ENCODE peak calls at places on chromosome 11, in eight cellular contexts. One of them, this sample, is unnamed.
A peak's percentile ranks its signal among the peaks of the same experiment; 100 is the strongest.

GRCh38 chr11:79062814-79063762 is 377.7 kb downstream of the TENM4 start:
- DNase-seq in D721Med: no peak
- DNase-seq in B cell: no peak
- DNase-seq in progenitor cell of endocrine pancreas: no peak
- DNase-seq in AG09319: no peak
- DNase-seq in choroid plexus epithelial cell: peak; percentile 58
- DNase-seq in PC-3: peak; percentile 63
- DNase-seq in GM23338: peak; percentile 80
- DNase-seq in this sample: no peak

GRCh38 chr11:44760917-44761545 is 34.3 kb downstream of the TSPAN18 start:
- DNase-seq in D721Med: peak; percentile 41
- DNase-seq in B cell: no peak
- DNase-seq in progenitor cell of endocrine pancreas: no peak
- DNase-seq in AG09319: peak; percentile 29
- DNase-seq in choroid plexus epithelial cell: peak; percentile 77
- DNase-seq in PC-3: peak; percentile 60
- DNase-seq in GM23338: peak; percentile 81
- DNase-seq in this sample: peak; percentile 68

GRCh38 chr11:103596323-103596722 is 440.1 kb upstream of the DDI1 start:
- DNase-seq in D721Med: no peak
- DNase-seq in B cell: no peak
- DNase-seq in progenitor cell of endocrine pancreas: no peak
- DNase-seq in AG09319: no peak
- DNase-seq in choroid plexus epithelial cell: no peak
- DNase-seq in PC-3: peak; percentile 14
- DNase-seq in GM23338: no peak
- DNase-seq in this sample: no peak

GRCh38 chr11:105367129-105367528 is 227.6 kb upstream of the CARD18 start:
- DNase-seq in D721Med: no peak
- DNase-seq in B cell: no peak
- DNase-seq in progenitor cell of endocrine pancreas: no peak
- DNase-seq in AG09319: no peak
- DNase-seq in choroid plexus epithelial cell: no peak
- DNase-seq in PC-3: peak; percentile 33
- DNase-seq in GM23338: no peak
- DNase-seq in this sample: no peak

GRCh38 chr11:27812341-27812740 is 112.1 kb upstream of the BDNF start:
- DNase-seq in D721Med: no peak
- DNase-seq in B cell: no peak
- DNase-seq in progenitor cell of endocrine pancreas: no peak
- DNase-seq in AG09319: no peak
- DNase-seq in choroid plexus epithelial cell: peak; percentile 27
- DNase-seq in PC-3: no peak
- DNase-seq in GM23338: no peak
- DNase-seq in this sample: no peak

GRCh38 chr11:13207665-13208594 is 69.7 kb upstream of the BMAL1 start:
- DNase-seq in D721Med: no peak
- DNase-seq in B cell: no peak
- DNase-seq in progenitor cell of endocrine pancreas: no peak
- DNase-seq in AG09319: no peak
- DNase-seq in choroid plexus epithelial cell: peak; percentile 95
- DNase-seq in PC-3: peak; percentile 60
- DNase-seq in GM23338: peak; percentile 33
- DNase-seq in this sample: peak; percentile 72

GRCh38 chr11:33692013-33692504 is 8.6 kb downstream of the C11orf91 start:
- DNase-seq in D721Med: no peak
- DNase-seq in B cell: no peak
- DNase-seq in progenitor cell of endocrine pancreas: no peak
- DNase-seq in AG09319: peak; percentile 84
- DNase-seq in choroid plexus epithelial cell: peak; percentile 99
- DNase-seq in PC-3: peak; percentile 96
- DNase-seq in GM23338: no peak
- DNase-seq in this sample: peak; percentile 98

GRCh38 chr11:26286472-26287066 is 45.4 kb upstream of the ANO3 start:
- DNase-seq in D721Med: no peak
- DNase-seq in B cell: no peak
- DNase-seq in progenitor cell of endocrine pancreas: no peak
- DNase-seq in AG09319: no peak
- DNase-seq in choroid plexus epithelial cell: peak; percentile 64
- DNase-seq in PC-3: peak; percentile 20
- DNase-seq in GM23338: peak; percentile 67
- DNase-seq in this sample: no peak

GRCh38 chr11:118343981-118344521 is at the start of gene CD3G:
- DNase-seq in D721Med: no peak
- DNase-seq in B cell: no peak
- DNase-seq in progenitor cell of endocrine pancreas: no peak
- DNase-seq in AG09319: no peak
- DNase-seq in choroid plexus epithelial cell: no peak
- DNase-seq in PC-3: no peak
- DNase-seq in GM23338: no peak
- DNase-seq in this sample: no peak

GRCh38 chr11:41461057-41461681 is 1.7 kb upstream of the LRRC4C start:
- DNase-seq in D721Med: no peak
- DNase-seq in B cell: peak; percentile 10
- DNase-seq in progenitor cell of endocrine pancreas: no peak
- DNase-seq in AG09319: no peak
- DNase-seq in choroid plexus epithelial cell: peak; percentile 24
- DNase-seq in PC-3: peak; percentile 50
- DNase-seq in GM23338: peak; percentile 50
- DNase-seq in this sample: no peak

DNA sequence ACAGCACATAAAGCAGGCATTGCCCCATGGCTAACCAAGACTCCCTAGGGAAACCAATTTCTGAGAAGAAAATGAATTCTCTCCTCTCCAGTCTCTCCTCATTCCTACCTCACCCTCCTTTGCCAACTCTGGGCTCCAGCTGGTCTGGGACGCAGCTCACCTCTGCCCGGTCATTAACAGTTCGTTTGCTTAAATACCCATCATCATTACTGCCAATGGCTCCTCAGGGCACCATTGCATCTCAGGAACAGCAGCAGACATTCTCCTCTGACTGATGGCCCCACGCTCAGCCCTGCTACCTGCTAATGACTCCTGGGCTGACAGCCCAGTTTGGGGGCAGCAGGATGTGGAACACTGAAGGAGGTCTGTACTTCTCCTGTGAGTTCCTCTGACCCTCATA is 462.0 kb downstream of the INSC start:
- DNase-seq in D721Med: no peak
- DNase-seq in B cell: no peak
- DNase-seq in progenitor cell of endocrine pancreas: no peak
- DNase-seq in AG09319: no peak
- DNase-seq in choroid plexus epithelial cell: no peak
- DNase-seq in PC-3: no peak
- DNase-seq in GM23338: no peak
- DNase-seq in this sample: no peak
- TF ChIP-seq CTCF in D721Med: no peak
- TF ChIP-seq CTCF in B cell: no peak
- TF ChIP-seq CTCF in progenitor cell of endocrine pancreas: no peak
- TF ChIP-seq CTCF in AG09319: no peak
- TF ChIP-seq CTCF in choroid plexus epithelial cell: no peak
- TF ChIP-seq CTCF in PC-3: no peak
- TF ChIP-seq CTCF in GM23338: no peak
- TF ChIP-seq CTCF in this sample: no peak

DNA sequence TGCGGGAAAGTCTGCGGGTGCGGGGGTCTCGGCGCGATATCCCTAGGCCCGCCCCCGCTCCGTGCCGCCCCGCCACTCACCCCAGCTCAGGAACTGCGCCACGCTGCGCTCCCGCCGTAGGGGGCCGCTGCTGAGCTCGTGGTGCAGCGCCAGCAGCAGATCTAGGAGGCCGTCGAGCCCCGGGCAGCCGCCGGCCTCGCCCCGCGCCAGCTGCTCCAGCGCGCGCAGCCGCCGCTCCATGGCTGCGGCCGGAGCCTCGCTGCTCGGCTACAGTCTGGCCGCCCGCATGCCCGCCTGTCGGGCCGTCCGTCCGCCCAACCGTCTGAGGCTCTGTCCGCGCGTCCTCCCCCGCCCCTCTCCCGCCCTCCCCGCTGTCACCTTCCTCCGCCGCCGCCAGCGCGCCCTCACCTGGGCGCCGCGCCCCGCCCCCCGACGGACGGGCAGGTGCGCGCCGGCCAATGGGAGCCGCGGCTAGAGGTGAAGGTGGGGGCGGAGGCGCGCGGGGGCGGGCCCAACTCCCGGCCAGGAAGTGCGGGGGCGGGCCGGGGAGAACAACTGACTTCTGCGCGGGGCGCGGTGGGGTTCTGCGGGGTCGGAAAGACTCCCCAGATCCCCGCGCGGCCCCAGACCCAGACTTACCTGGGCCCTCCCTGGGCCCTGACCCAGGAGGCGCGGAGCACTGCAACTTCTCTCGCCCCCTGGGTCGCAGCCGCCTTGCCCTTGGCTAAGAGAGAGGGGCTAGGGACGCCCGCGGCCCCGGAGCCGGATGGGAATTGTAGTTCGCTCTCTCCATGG is at the start of gene CDC42BPG:
- DNase-seq in D721Med: peak; percentile 84
- DNase-seq in B cell: peak; percentile 88
- DNase-seq in progenitor cell of endocrine pancreas: peak; percentile 75
- DNase-seq in AG09319: no peak
- DNase-seq in choroid plexus epithelial cell: peak; percentile 69
- DNase-seq in PC-3: peak; percentile 95
- DNase-seq in GM23338: peak; percentile 97
- DNase-seq in this sample: no peak
- TF ChIP-seq CTCF in D721Med: peak; percentile 57
- TF ChIP-seq CTCF in B cell: peak; percentile 85
- TF ChIP-seq CTCF in progenitor cell of endocrine pancreas: peak; percentile 70
- TF ChIP-seq CTCF in AG09319: peak; percentile 52
- TF ChIP-seq CTCF in choroid plexus epithelial cell: peak; percentile 55
- TF ChIP-seq CTCF in PC-3: peak; percentile 75
- TF ChIP-seq CTCF in GM23338: peak; percentile 57
- TF ChIP-seq CTCF in this sample: peak; percentile 46

DNA sequence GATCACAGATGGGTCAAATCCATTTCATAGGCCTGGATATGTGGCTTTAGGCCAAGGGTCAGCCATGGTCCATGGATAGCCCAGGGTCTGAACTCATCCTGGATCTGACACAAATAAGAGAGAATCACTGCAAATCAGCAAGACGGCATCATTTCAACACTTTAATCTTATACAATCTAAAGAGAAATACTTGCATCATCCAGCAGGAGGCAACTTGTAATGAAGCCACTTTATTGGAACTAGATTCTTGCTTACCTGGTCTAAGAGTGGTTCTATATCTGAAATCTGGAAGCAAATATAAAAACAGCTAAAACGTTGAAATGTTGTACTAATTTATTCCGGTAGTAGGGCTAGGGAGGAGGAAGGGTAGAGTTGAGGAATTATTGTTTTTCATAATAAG is 870.1 kb downstream of the JRKL start:
- DNase-seq in D721Med: no peak
- DNase-seq in B cell: no peak
- DNase-seq in progenitor cell of endocrine pancreas: no peak
- DNase-seq in AG09319: no peak
- DNase-seq in choroid plexus epithelial cell: peak; percentile 1
- DNase-seq in PC-3: peak; percentile 6
- DNase-seq in GM23338: peak; percentile 16
- DNase-seq in this sample: no peak
- TF ChIP-seq CTCF in D721Med: no peak
- TF ChIP-seq CTCF in B cell: no peak
- TF ChIP-seq CTCF in progenitor cell of endocrine pancreas: peak; percentile 19
- TF ChIP-seq CTCF in AG09319: no peak
- TF ChIP-seq CTCF in choroid plexus epithelial cell: no peak
- TF ChIP-seq CTCF in PC-3: peak; percentile 42
- TF ChIP-seq CTCF in GM23338: no peak
- TF ChIP-seq CTCF in this sample: peak; percentile 7

DNA sequence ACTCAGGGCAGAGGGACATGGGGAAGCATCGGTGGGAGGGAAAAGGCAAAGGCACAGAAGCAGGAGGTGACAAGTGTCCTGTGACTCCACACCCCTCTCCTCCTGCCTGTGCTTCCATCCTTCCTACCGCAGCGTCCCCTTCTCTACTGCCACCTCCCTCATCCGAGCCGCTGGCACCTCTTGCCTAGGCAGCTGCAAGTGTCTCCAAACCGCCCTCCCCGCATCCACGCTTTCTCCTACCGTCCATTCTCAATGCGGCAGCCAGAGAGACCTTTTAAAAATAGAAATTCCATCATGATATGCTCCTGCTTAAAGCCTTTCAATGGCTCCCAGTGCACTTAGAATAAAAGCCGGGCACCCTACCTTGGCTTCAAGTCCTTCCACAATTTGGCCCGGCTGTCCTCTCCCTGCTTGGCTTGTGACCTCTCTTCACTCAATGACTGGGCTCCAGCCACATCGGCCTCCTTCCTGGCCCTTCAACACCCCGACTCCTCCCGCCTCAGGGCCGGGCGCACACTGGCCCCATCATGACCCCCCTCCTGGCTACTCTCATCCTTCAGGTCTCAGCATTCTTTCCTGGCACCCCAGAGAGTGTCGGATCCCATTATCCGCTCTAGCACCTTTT is 16.5 kb downstream of the LRRC10B start:
- DNase-seq in D721Med: no peak
- DNase-seq in B cell: no peak
- DNase-seq in progenitor cell of endocrine pancreas: no peak
- DNase-seq in AG09319: no peak
- DNase-seq in choroid plexus epithelial cell: no peak
- DNase-seq in PC-3: no peak
- DNase-seq in GM23338: no peak
- DNase-seq in this sample: no peak
- TF ChIP-seq CTCF in D721Med: no peak
- TF ChIP-seq CTCF in B cell: no peak
- TF ChIP-seq CTCF in progenitor cell of endocrine pancreas: no peak
- TF ChIP-seq CTCF in AG09319: no peak
- TF ChIP-seq CTCF in choroid plexus epithelial cell: no peak
- TF ChIP-seq CTCF in PC-3: no peak
- TF ChIP-seq CTCF in GM23338: no peak
- TF ChIP-seq CTCF in this sample: no peak

DNA sequence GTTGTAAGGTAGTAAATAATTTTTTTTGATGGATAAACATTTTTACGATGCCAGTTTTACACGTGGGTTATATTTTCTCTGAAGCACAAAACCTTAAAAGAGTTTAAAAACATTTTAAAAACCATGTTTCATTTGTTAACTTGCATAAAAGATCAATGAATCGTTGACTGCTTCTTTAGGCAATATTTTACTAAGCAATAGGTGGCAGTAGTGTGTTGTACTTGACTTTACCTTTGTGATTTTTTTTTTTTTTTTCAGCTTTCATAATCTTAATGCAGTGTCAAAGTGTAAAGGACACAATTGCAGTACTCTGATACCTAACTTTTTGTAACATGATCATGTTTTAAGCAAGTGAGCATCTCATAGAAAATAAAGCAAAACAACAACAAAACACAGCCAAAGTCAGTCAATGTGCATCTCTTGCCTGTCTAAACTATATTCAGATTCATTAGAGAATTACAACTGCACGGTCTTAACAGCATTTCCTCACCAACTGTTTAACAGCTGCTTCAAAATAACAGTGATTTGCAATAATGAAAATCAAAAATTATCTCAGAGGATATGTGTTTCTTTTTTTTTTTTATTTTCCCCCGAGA is 27.7 kb downstream of the DNAJC24 start:
- DNase-seq in D721Med: no peak
- DNase-seq in B cell: peak; percentile 6
- DNase-seq in progenitor cell of endocrine pancreas: no peak
- DNase-seq in AG09319: no peak
- DNase-seq in choroid plexus epithelial cell: peak; percentile 56
- DNase-seq in PC-3: peak; percentile 56
- DNase-seq in GM23338: peak; percentile 56
- DNase-seq in this sample: no peak
- TF ChIP-seq CTCF in D721Med: peak; percentile 63
- TF ChIP-seq CTCF in B cell: peak; percentile 60
- TF ChIP-seq CTCF in progenitor cell of endocrine pancreas: peak; percentile 72
- TF ChIP-seq CTCF in AG09319: peak; percentile 59
- TF ChIP-seq CTCF in choroid plexus epithelial cell: peak; percentile 64
- TF ChIP-seq CTCF in PC-3: peak; percentile 75
- TF ChIP-seq CTCF in GM23338: no peak
- TF ChIP-seq CTCF in this sample: peak; percentile 58

GRCh38 chr11:65811764-65812475 is 21.8 kb upstream of the SNX32 start:
- DNase-seq in D721Med: no peak
- DNase-seq in B cell: no peak
- DNase-seq in progenitor cell of endocrine pancreas: no peak
- DNase-seq in AG09319: no peak
- DNase-seq in choroid plexus epithelial cell: no peak
- DNase-seq in PC-3: no peak
- DNase-seq in GM23338: no peak
- DNase-seq in this sample: no peak
- TF ChIP-seq CTCF in D721Med: no peak
- TF ChIP-seq CTCF in B cell: no peak
- TF ChIP-seq CTCF in progenitor cell of endocrine pancreas: no peak
- TF ChIP-seq CTCF in AG09319: no peak
- TF ChIP-seq CTCF in choroid plexus epithelial cell: no peak
- TF ChIP-seq CTCF in PC-3: no peak
- TF ChIP-seq CTCF in GM23338: no peak
- TF ChIP-seq CTCF in this sample: no peak